ENCODE peak calls at places on chromosomes 3 and 15, in seven cellular contexts. One of them, this sample, is unnamed.

GRCh38 chr3:100891033-100891432 is 102.2 kb downstream of the ABI3BP start:
- DNase-seq in H1: no peak
- DNase-seq in SK-N-SH: no peak
- DNase-seq in HepG2: no peak
- DNase-seq in GM12878: no peak
- DNase-seq in K562: no peak
- DNase-seq in HCT116: no peak
- DNase-seq in this sample: no peak

GRCh38 chr3:45817788-45818523 is 21.6 kb upstream of the SLC6A20 start:
- DNase-seq in SK-N-SH: no peak
- DNase-seq in HepG2: no peak
- DNase-seq in K562: no peak
- DNase-seq in GM12878: no peak
- DNase-seq in H1: no peak
- DNase-seq in HCT116: peak
- DNase-seq in this sample: peak

GRCh38 chr3:18806633-18807032 is 341.7 kb upstream of the KCNH8 start:
- DNase-seq in HepG2: no peak
- DNase-seq in SK-N-SH: no peak
- DNase-seq in GM12878: no peak
- DNase-seq in H1: no peak
- DNase-seq in K562: no peak
- DNase-seq in HCT116: no peak
- DNase-seq in this sample: no peak

GRCh38 chr3:72191211-72191960 is 406.4 kb upstream of the PROK2 start:
- DNase-seq in HepG2: no peak
- DNase-seq in K562: no peak
- DNase-seq in H1: no peak
- DNase-seq in HCT116: no peak
- DNase-seq in SK-N-SH: no peak
- DNase-seq in GM12878: no peak
- DNase-seq in this sample: no peak

GRCh38 chr15:99504071-99504822 is 61.5 kb upstream of the MEF2A start:
- DNase-seq in H1: no peak
- DNase-seq in GM12878: no peak
- DNase-seq in K562: no peak
- DNase-seq in SK-N-SH: no peak
- DNase-seq in HCT116: no peak
- DNase-seq in HepG2: no peak
- DNase-seq in this sample: no peak

GRCh38 chr3:44862221-44862637 is 517 bp downstream of the TMEM42 start:
- DNase-seq in GM12878: no peak
- DNase-seq in HCT116: no peak
- DNase-seq in SK-N-SH: no peak
- DNase-seq in K562: no peak
- DNase-seq in H1: no peak
- DNase-seq in HepG2: peak
- DNase-seq in this sample: no peak

GRCh38 chr3:113210608-113211369 is 568 bp upstream of the BOC start:
- DNase-seq in HCT116: no peak
- DNase-seq in SK-N-SH: peak
- DNase-seq in HepG2: no peak
- DNase-seq in K562: no peak
- DNase-seq in H1: peak
- DNase-seq in GM12878: no peak
- DNase-seq in this sample: no peak

GRCh38 chr15:65521355-65521754 is 3.9 kb upstream of the DPP8 start:
- DNase-seq in K562: no peak
- DNase-seq in SK-N-SH: no peak
- DNase-seq in GM12878: no peak
- DNase-seq in HCT116: no peak
- DNase-seq in HepG2: no peak
- DNase-seq in H1: no peak
- DNase-seq in this sample: no peak

GRCh38 chr3:177590826-177591225 is 393.5 kb upstream of the TBL1XR1 start:
- DNase-seq in SK-N-SH: no peak
- DNase-seq in K562: no peak
- DNase-seq in HCT116: no peak
- DNase-seq in H1: no peak
- DNase-seq in GM12878: no peak
- DNase-seq in HepG2: no peak
- DNase-seq in this sample: no peak

GRCh38 chr3:185561958-185562357 is 9.6 kb upstream of the LIPH start:
- DNase-seq in HCT116: no peak
- DNase-seq in GM12878: no peak
- DNase-seq in HepG2: no peak
- DNase-seq in H1: peak
- DNase-seq in SK-N-SH: no peak
- DNase-seq in K562: no peak
- DNase-seq in this sample: no peak

GRCh38 chr15:93033434-93034045 is 55.5 kb downstream of the RGMA start:
- DNase-seq in SK-N-SH: peak
- DNase-seq in K562: no peak
- DNase-seq in HCT116: no peak
- DNase-seq in HepG2: no peak
- DNase-seq in GM12878: no peak
- DNase-seq in H1: no peak
- DNase-seq in this sample: no peak

GRCh38 chr3:115092220-115092791 is 54.8 kb downstream of the ZBTB20 start:
- DNase-seq in GM12878: peak
- DNase-seq in HCT116: peak
- DNase-seq in HepG2: peak
- DNase-seq in H1: no peak
- DNase-seq in SK-N-SH: peak
- DNase-seq in K562: no peak
- DNase-seq in this sample: peak

GRCh38 chr15:79154491-79155182 is 64.1 kb upstream of the RASGRF1 start:
- DNase-seq in HCT116: no peak
- DNase-seq in HepG2: no peak
- DNase-seq in GM12878: no peak
- DNase-seq in K562: no peak
- DNase-seq in SK-N-SH: peak
- DNase-seq in H1: no peak
- DNase-seq in this sample: no peak

GRCh38 chr3:188861847-188862740 is 309.7 kb upstream of the TPRG1 start:
- DNase-seq in HCT116: no peak
- DNase-seq in GM12878: no peak
- DNase-seq in SK-N-SH: no peak
- DNase-seq in H1: no peak
- DNase-seq in K562: no peak
- DNase-seq in HepG2: no peak
- DNase-seq in this sample: no peak

GRCh38 chr3:33956211-33956610 is 157.8 kb downstream of the PDCD6IP start:
- DNase-seq in SK-N-SH: no peak
- DNase-seq in GM12878: no peak
- DNase-seq in H1: no peak
- DNase-seq in HepG2: no peak
- DNase-seq in HCT116: no peak
- DNase-seq in K562: no peak
- DNase-seq in this sample: no peak

GRCh38 chr3:109369510-109369909 is 32.2 kb upstream of the DPPA4 start:
- DNase-seq in HepG2: peak
- DNase-seq in H1: no peak
- DNase-seq in K562: no peak
- DNase-seq in HCT116: peak
- DNase-seq in GM12878: no peak
- DNase-seq in SK-N-SH: no peak
- DNase-seq in this sample: no peak

GRCh38 chr3:1007890-1008289 is 84.9 kb upstream of the CNTN6 start:
- DNase-seq in GM12878: no peak
- DNase-seq in H1: no peak
- DNase-seq in HepG2: no peak
- DNase-seq in SK-N-SH: no peak
- DNase-seq in K562: no peak
- DNase-seq in HCT116: no peak
- DNase-seq in this sample: no peak

GRCh38 chr3:36904641-36905040 is 40.2 kb downstream of the TRANK1 start:
- DNase-seq in SK-N-SH: peak
- DNase-seq in GM12878: no peak
- DNase-seq in HCT116: no peak
- DNase-seq in HepG2: peak
- DNase-seq in K562: no peak
- DNase-seq in H1: peak
- DNase-seq in this sample: no peak

GRCh38 chr3:106262976-106263375 is 394.2 kb upstream of the CBLB start:
- DNase-seq in SK-N-SH: no peak
- DNase-seq in K562: no peak
- DNase-seq in HCT116: no peak
- DNase-seq in HepG2: no peak
- DNase-seq in GM12878: no peak
- DNase-seq in H1: no peak
- DNase-seq in this sample: no peak

DNA sequence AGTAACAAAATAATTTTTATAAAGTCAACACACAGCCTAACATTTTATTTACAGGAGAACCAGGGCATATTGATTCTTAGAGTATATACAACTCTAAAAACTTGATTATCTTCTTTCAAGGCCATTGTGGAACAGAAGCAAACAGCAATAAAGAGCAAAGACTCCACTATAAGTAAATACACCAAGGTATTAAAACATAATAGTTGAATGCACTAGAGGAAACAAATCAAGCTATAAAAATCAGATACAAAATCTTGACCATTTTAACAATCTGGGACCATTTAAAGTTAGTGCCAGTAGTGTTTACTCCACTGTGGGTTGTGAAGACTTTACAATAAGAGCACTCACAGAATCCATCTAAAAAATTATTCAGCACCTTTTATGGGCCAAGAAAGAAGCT is 323.6 kb downstream of the AGBL1 start:
- DNase-seq in HCT116: no peak
- DNase-seq in GM12878: no peak
- DNase-seq in K562: no peak
- DNase-seq in H1: no peak
- DNase-seq in SK-N-SH: no peak
- DNase-seq in HepG2: no peak
- DNase-seq in this sample: no peak
- TF ChIP-seq SIN3A in HCT116: no peak
- TF ChIP-seq SIN3A in GM12878: no peak
- TF ChIP-seq SIN3A in K562: no peak
- TF ChIP-seq SIN3A in H1: no peak
- TF ChIP-seq SIN3A in SK-N-SH: no peak
- TF ChIP-seq SIN3A in HepG2: no peak
- TF ChIP-seq SIN3A in this sample: no peak

GRCh38 chr15:95347846-95348245 is 982.7 kb upstream of the NR2F2 start:
- DNase-seq in K562: no peak
- DNase-seq in H1: no peak
- DNase-seq in GM12878: no peak
- DNase-seq in SK-N-SH: no peak
- DNase-seq in HepG2: no peak
- DNase-seq in HCT116: no peak
- DNase-seq in this sample: no peak
- H3K27ac ChIP-seq in K562: no peak
- H3K27ac ChIP-seq in H1: no peak
- H3K27ac ChIP-seq in GM12878: no peak
- H3K27ac ChIP-seq in SK-N-SH: no peak
- H3K27ac ChIP-seq in HepG2: no peak
- H3K27ac ChIP-seq in HCT116: no peak
- H3K27ac ChIP-seq in this sample: no peak

DNA sequence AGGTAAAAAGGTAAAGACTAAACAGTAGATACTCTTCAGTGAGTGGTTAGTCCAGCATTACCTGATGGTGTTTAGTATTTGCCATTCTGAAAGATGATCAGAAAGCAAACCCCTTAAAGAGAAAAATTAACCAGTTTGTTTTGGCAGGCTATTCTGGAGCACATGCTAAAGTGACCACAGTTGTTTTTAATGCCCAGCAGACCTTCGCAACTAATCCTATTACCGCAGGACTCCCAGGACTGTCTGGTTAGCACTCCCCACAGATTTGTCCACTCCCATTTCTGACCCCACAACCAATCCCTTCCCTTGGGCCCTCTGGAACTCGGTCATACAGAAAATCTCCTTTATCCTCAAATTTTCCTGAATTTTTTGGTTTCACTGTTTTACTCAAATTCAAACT is 104.2 kb downstream of the RBMS3 start:
- DNase-seq in SK-N-SH: peak
- DNase-seq in H1: no peak
- DNase-seq in HepG2: no peak
- DNase-seq in GM12878: no peak
- DNase-seq in HCT116: no peak
- DNase-seq in K562: no peak
- DNase-seq in this sample: no peak
- H3K4me3 ChIP-seq in SK-N-SH: peak
- H3K4me3 ChIP-seq in H1: no peak
- H3K4me3 ChIP-seq in HepG2: no peak
- H3K4me3 ChIP-seq in GM12878: no peak
- H3K4me3 ChIP-seq in HCT116: no peak
- H3K4me3 ChIP-seq in K562: no peak
- H3K4me3 ChIP-seq in this sample: no peak

GRCh38 chr15:71443538-71443937 is 328.3 kb downstream of the THSD4 start:
- DNase-seq in SK-N-SH: peak
- DNase-seq in GM12878: no peak
- DNase-seq in HCT116: no peak
- DNase-seq in H1: peak
- DNase-seq in K562: peak
- DNase-seq in HepG2: peak
- DNase-seq in this sample: peak
- TF ChIP-seq SIN3A in SK-N-SH: no peak
- TF ChIP-seq SIN3A in GM12878: no peak
- TF ChIP-seq SIN3A in HCT116: no peak
- TF ChIP-seq SIN3A in H1: no peak
- TF ChIP-seq SIN3A in K562: no peak
- TF ChIP-seq SIN3A in HepG2: no peak
- TF ChIP-seq SIN3A in this sample: no peak

GRCh38 chr3:57015350-57015729 is 45.1 kb upstream of the SPATA12 start:
- DNase-seq in H1: no peak
- DNase-seq in HCT116: no peak
- DNase-seq in SK-N-SH: no peak
- DNase-seq in GM12878: no peak
- DNase-seq in K562: no peak
- DNase-seq in HepG2: no peak
- DNase-seq in this sample: no peak

GRCh38 chr3:57018246-57018645 is 42.2 kb upstream of the SPATA12 start:
- DNase-seq in SK-N-SH: no peak
- DNase-seq in HepG2: no peak
- DNase-seq in K562: no peak
- DNase-seq in GM12878: no peak
- DNase-seq in H1: no peak
- DNase-seq in HCT116: no peak
- DNase-seq in this sample: no peak

GRCh38 chr3:57015912-57016311 is 44.6 kb upstream of the SPATA12 start:
- DNase-seq in GM12878: no peak
- DNase-seq in K562: no peak
- DNase-seq in HCT116: no peak
- DNase-seq in HepG2: no peak
- DNase-seq in SK-N-SH: no peak
- DNase-seq in H1: no peak
- DNase-seq in this sample: no peak

GRCh38 chr3:57017481-57017880 is 43.0 kb upstream of the SPATA12 start:
- DNase-seq in HCT116: peak
- DNase-seq in K562: no peak
- DNase-seq in H1: no peak
- DNase-seq in SK-N-SH: no peak
- DNase-seq in GM12878: no peak
- DNase-seq in HepG2: peak
- DNase-seq in this sample: no peak

GRCh38 chr3:57019057-57019456 is 41.4 kb upstream of the SPATA12 start:
- DNase-seq in HCT116: no peak
- DNase-seq in K562: no peak
- DNase-seq in SK-N-SH: no peak
- DNase-seq in H1: no peak
- DNase-seq in HepG2: no peak
- DNase-seq in GM12878: no peak
- DNase-seq in this sample: no peak
- H3K27ac ChIP-seq in HCT116: no peak
- H3K27ac ChIP-seq in K562: no peak
- H3K27ac ChIP-seq in SK-N-SH: no peak
- H3K27ac ChIP-seq in H1: no peak
- H3K27ac ChIP-seq in HepG2: no peak
- H3K27ac ChIP-seq in GM12878: no peak
- H3K27ac ChIP-seq in this sample: no peak

GRCh38 chr3:129276385-129276784 is 2.3 kb upstream of the HMCES start:
- DNase-seq in GM12878: peak
- DNase-seq in H1: no peak
- DNase-seq in SK-N-SH: no peak
- DNase-seq in HCT116: no peak
- DNase-seq in K562: no peak
- DNase-seq in HepG2: no peak
- DNase-seq in this sample: no peak
- H3K4me3 ChIP-seq in GM12878: no peak
- H3K4me3 ChIP-seq in H1: no peak
- H3K4me3 ChIP-seq in SK-N-SH: no peak
- H3K4me3 ChIP-seq in HCT116: no peak
- H3K4me3 ChIP-seq in K562: no peak
- H3K4me3 ChIP-seq in HepG2: no peak
- H3K4me3 ChIP-seq in this sample: no peak

This sample was measured in Panc1.